ENCODE peak calls at places on chromosomes 3 and 15, in seven cellular contexts. U, X, Z, F, P, O and M are unnamed samples.

GRCh38 chr15:37885651-37886050 is 48.8 kb upstream of the TMCO5A start:
- DNase-seq in U (no peak), X (no peak), Z (no peak), F (no peak), P (no peak), O (no peak), M (no peak)

GRCh38 chr15:94015324-94015723 is 216.0 kb upstream of the MCTP2 start:
- DNase-seq in U (no peak), X (no peak), Z (no peak), F (no peak), P (no peak), O (no peak), M (no peak)

GRCh38 chr15:50940506-50940905 is 32.0 kb downstream of the AP4E1 start:
- DNase-seq in U (no peak), X (peak), Z (no peak), F (no peak), P (no peak), O (no peak), M (no peak)

GRCh38 chr3:149342413-149343340 is 9.2 kb upstream of the TM4SF18 start:
- DNase-seq in U (no peak), X (peak), Z (no peak), F (no peak), P (no peak), O (no peak), M (no peak)

GRCh38 chr15:48963524-48964113 is at the start of gene SHC4:
- DNase-seq in U (peak), X (peak), Z (peak), F (peak), P (no peak), O (peak), M (no peak)

GRCh38 chr3:60579734-60580133 is 671.5 kb downstream of the FHIT start:
- DNase-seq in U (no peak), X (peak), Z (peak), F (no peak), P (no peak), O (no peak), M (peak)

GRCh38 chr15:100120111-100120510 is 221.7 kb downstream of the ADAMTS17 start:
- DNase-seq in U (no peak), X (no peak), Z (no peak), F (no peak), P (no peak), O (no peak), M (no peak)

GRCh38 chr3:135837977-135838636 is 127.4 kb upstream of the PPP2R3A start:
- DNase-seq in U (no peak), X (no peak), Z (no peak), F (no peak), P (no peak), O (no peak), M (no peak)

GRCh38 chr3:84692261-84692660 is 266.5 kb upstream of the CADM2 start:
- DNase-seq in U (no peak), X (no peak), Z (no peak), F (no peak), P (no peak), O (no peak), M (no peak)

GRCh38 chr3:110016235-110016634 is 678.9 kb upstream of the DPPA4 start:
- DNase-seq in U (no peak), X (peak), Z (no peak), F (no peak), P (no peak), O (no peak), M (no peak)

GRCh38 chr3:125102470-125102869 is 46.7 kb upstream of the HEG1 start:
- DNase-seq in U (no peak), X (no peak), Z (no peak), F (no peak), P (no peak), O (no peak), M (no peak)

GRCh38 chr3:152405915-152406802 is 137.4 kb downstream of the MBNL1 start:
- DNase-seq in U (no peak), X (peak), Z (peak), F (no peak), P (no peak), O (no peak), M (peak)

GRCh38 chr15:35740761-35741160 is 194.8 kb upstream of the DPH6 start:
- DNase-seq in U (no peak), X (no peak), Z (peak), F (no peak), P (no peak), O (no peak), M (peak)

GRCh38 chr3:149784064-149784704 is 8.2 kb downstream of the ANKUB1 start:
- DNase-seq in U (no peak), X (no peak), Z (no peak), F (no peak), P (no peak), O (no peak), M (no peak)

GRCh38 chr3:160685144-160685766 is 8.3 kb downstream of the ARL14 start:
- DNase-seq in U (no peak), X (no peak), Z (no peak), F (no peak), P (no peak), O (no peak), M (no peak)

GRCh38 chr3:118828351-118828750 is 206.3 kb downstream of the IGSF11 start:
- DNase-seq in U (no peak), X (no peak), Z (no peak), F (no peak), P (no peak), O (no peak), M (no peak)

GRCh38 chr3:58588030-58588614 is 10.9 kb upstream of the FAM107A start:
- DNase-seq in U (peak), X (peak), Z (no peak), F (no peak), P (no peak), O (no peak), M (no peak)

GRCh38 chr15:79923068-79923514 is 26.3 kb upstream of the MTHFS start:
- DNase-seq in U (peak), X (peak), Z (no peak), F (peak), P (peak), O (peak), M (no peak)

GRCh38 chr3:170359178-170359704 is 1.7 kb downstream of the SKIL start:
- DNase-seq in U (no peak), X (no peak), Z (no peak), F (no peak), P (no peak), O (no peak), M (no peak)

GRCh38 chr3:181794036-181794790 is 82.5 kb downstream of the SOX2 start:
- DNase-seq in U (no peak), X (no peak), Z (no peak), F (no peak), P (no peak), O (no peak), M (no peak)

GRCh38 chr3:123629747-123630047 is 44.8 kb upstream of the HACD2 start:
- DNase-seq in U (no peak), X (no peak), Z (no peak), F (no peak), P (no peak), O (no peak), M (no peak)

GRCh38 chr15:78604420-78604819 is 16.4 kb downstream of the CHRNA3 start:
- DNase-seq in U (no peak), X (no peak), Z (no peak), F (no peak), P (no peak), O (no peak), M (no peak)

GRCh38 chr3:83934208-83935150 is 1024.3 kb upstream of the CADM2 start:
- DNase-seq in U (no peak), X (peak), Z (no peak), F (no peak), P (no peak), O (no peak), M (no peak)

GRCh38 chr3:30597131-30597768 is 9.2 kb upstream of the TGFBR2 start:
- DNase-seq in U (no peak), X (peak), Z (peak), F (no peak), P (no peak), O (no peak), M (peak)

GRCh38 chr15:63188247-63188936 is 1.0 kb upstream of the RAB8B start:
- DNase-seq in U (no peak), X (no peak), Z (no peak), F (no peak), P (no peak), O (no peak), M (no peak)

GRCh38 chr3:101544181-101544850 is 17.4 kb upstream of the TRMT10C start:
- DNase-seq in U (no peak), X (peak), Z (no peak), F (no peak), P (no peak), O (no peak), M (no peak)

GRCh38 chr15:98954411-98954810 is 53.2 kb downstream of the PGPEP1L start:
- DNase-seq in U (no peak), X (no peak), Z (peak), F (no peak), P (no peak), O (peak), M (peak)

GRCh38 chr15:62564889-62565288 is 399.8 kb upstream of the C2CD4B start:
- DNase-seq in U (no peak), X (no peak), Z (no peak), F (no peak), P (no peak), O (no peak), M (no peak)

GRCh38 chr15:66211670-66212455 is 41.7 kb downstream of the MEGF11 start:
- DNase-seq in U (no peak), X (no peak), Z (no peak), F (no peak), P (no peak), O (no peak), M (no peak)

GRCh38 chr3:3227670-3228069 is 48.2 kb upstream of the CRBN start:
- DNase-seq in U (no peak), X (no peak), Z (no peak), F (no peak), P (no peak), O (no peak), M (no peak)

GRCh38 chr3:69541059-69541471 is 155.2 kb upstream of the FRMD4B start:
- DNase-seq in U (no peak), X (peak), Z (no peak), F (no peak), P (no peak), O (no peak), M (no peak)

GRCh38 chr3:189834462-189834861 is 203.3 kb downstream of the TP63 start:
- DNase-seq in U (no peak), X (peak), Z (no peak), F (no peak), P (no peak), O (no peak), M (no peak)

DNA sequence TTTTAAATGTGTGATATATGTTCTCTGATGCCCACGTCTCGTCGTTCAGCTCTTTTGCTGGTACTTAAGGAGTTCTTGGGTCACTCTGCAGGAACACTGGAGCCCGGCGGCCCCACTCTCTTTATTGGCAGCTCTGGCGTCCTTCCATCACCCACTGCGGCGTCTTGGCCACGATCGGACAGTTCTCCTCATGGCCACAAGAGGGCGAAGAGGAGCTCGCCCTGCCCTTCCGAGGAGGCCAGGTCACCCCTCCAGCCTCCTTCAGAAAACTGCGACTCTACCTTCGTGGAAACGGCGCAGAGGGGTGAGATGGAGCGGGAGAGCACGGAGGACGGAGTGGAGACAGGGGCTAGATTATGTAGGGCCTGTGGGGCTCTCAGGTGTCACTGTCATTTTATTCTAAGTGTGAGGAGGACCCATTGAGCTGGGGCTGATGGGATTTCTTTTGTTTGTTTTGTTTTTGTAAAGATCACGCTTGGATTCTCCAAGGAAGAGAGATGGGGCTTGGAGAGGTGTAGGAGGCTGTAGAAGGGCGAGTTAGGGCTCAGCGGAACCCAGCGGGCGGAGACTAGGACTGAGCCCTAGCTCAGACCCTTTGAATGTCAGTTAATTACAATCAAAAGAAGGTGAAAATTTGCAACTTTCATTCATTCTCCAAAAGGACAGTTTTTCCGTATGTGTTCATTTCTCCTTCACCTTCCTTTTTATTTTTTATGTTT is 28.0 kb upstream of the GABRA5 start:
- DNase-seq in U (peak), X (no peak), Z (no peak), F (no peak), P (peak), O (peak), M (no peak)
- TF ChIP-seq CTCF in U (peak), X (no peak), Z (peak), F (peak), P (peak), O (no peak), M (no peak)

DNA sequence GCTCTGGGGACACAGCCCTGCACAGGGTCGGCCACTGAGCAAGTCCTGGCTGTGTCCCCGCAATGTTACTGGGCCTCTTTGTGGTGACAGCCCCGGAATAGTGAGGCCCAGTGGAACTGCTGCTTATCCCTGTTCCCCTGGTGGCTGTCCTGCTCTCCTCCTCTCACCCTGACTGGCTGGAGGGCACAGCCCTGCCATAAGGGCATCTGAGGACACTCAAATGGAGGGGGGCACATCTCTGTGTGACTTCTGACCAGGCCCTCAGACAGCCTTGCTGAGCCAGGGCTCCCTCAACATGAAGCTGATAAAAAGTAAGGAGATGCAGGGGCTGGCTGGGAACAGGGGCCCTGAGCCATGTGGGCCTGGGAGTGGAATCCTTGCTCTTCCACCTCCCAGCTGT is 127.4 kb upstream of the ATP2B2 start:
- DNase-seq in U (no peak), X (no peak), Z (no peak), F (no peak), P (no peak), O (no peak), M (no peak)
- TF ChIP-seq CTCF in U (no peak), X (no peak), Z (no peak), F (no peak), P (no peak), O (no peak), M (no peak)

DNA sequence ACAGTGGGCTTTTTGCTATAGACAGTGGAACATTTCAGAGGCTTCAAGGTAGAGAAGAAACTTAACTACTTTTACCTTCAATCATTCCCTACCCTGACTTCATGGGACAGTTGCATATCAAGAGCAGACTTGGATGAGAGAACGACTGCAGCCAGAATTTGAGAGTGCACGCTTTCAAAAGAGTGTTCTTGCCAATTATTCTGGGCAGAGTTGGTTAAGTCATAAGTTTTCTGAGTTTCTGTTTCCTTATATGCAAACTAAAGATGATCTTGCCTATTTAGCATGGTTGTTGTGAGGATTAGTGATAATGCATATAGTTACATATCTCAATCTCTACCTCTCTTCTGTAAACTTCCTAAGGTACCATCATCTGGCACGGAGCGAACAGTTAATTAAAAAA is 7.6 kb downstream of the SLC9A9 start:
- DNase-seq in U (no peak), X (no peak), Z (no peak), F (no peak), P (no peak), O (no peak), M (no peak)
- TF ChIP-seq CTCF in U (no peak), X (no peak), Z (no peak), F (no peak), P (no peak), O (no peak), M (no peak)

GRCh38 chr3:129022995-129023332 is 21.9 kb downstream of the EFCC1 start:
- DNase-seq in U (no peak), X (no peak), Z (no peak), F (no peak), P (no peak), O (no peak), M (no peak)

GRCh38 chr3:129023909-129024308 is 22.8 kb downstream of the EFCC1 start:
- DNase-seq in U (peak), X (peak), Z (no peak), F (no peak), P (peak), O (no peak), M (no peak)

GRCh38 chr3:129020691-129021090 is 19.6 kb downstream of the EFCC1 start:
- DNase-seq in U (no peak), X (no peak), Z (no peak), F (no peak), P (no peak), O (no peak), M (no peak)

GRCh38 chr3:129021140-129021551 is 20.0 kb downstream of the EFCC1 start:
- DNase-seq in U (no peak), X (no peak), Z (peak), F (no peak), P (no peak), O (no peak), M (no peak)

DNA sequence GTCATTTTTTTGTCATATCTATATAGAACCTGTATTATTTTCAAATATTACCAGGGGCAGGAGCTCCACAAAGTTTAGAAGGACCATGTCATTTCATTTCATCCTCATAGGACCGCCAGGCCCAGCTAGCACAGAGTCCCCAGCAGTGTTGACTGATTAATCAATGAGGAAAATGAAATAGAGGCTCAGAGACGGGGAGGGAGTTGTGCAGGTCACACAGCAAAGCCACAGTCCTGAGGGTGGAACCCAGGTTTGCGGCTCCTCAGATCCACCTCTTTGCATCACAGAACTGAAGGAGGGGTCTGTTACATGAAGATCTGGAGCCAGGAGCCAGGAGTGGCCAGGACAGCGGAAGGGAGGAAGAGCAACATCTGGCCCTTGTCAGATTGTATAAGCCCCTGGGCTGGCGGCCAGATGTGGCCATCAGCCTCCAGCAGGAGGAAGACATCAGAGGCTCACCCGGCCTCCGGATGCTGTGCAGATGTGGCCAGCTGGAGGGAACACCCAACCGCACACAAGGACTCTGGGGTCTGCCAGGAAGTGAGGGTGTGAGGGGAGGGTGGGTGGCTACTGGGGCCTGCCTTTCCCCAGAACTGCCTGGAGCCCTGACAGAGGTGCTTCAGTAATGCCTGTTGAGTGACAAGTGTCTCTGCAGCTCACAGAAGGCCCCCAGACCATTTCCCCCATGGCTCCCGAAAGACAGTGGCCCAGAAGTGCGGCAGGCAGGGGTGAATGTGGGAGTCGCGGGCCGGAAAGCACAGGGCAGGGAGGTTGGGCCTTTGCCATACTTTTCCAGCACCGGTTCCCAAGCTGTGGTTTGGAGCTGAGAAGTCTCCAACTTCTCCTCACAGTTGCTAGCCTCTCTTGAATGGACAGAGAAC is 21.2 kb downstream of the EFCC1 start:
- DNase-seq in U (peak), X (no peak), Z (peak), F (peak), P (no peak), O (peak), M (no peak)
- TF ChIP-seq CTCF in U (no peak), X (no peak), Z (no peak), F (no peak), P (no peak), O (no peak), M (no peak)

DNA sequence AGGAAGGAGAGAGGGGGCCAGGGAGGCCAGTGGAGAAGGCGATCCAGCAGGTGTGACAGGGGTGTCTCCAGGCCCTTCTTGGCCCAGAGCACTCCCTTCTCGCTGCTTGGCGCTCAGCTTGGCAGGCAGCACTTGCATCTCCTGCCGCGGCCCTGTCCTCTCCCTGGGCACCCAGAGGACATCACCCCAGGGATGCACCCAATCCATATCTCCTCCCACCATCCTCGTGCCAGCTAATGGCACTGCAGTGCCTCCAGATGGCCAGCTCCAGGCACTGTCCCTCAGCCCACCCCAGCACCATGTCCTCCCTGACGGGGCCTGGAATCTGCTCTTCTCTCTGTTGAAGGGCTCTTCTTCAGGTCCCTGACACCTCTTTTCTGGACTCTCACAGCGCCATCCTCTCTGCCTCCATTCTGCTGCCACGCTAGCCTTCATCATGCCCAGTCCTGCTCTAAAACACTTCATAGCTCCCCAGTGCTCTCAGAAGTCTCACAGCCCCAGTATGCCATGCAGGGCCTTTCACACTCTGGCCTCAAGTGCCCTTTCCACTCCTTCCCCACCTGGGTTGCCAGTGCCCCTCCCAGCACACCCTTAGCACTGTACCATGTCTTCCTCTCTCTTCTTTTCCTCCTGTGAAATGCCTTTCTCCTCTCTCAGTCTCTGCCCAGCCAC is 106.8 kb upstream of the SLC6A11 start:
- DNase-seq in U (no peak), X (no peak), Z (no peak), F (no peak), P (no peak), O (no peak), M (no peak)
- TF ChIP-seq CTCF in U (no peak), X (no peak), Z (no peak), F (no peak), P (no peak), O (no peak), M (no peak)

GRCh38 chr3:157871248-157871647 is 235.0 kb downstream of the SHOX2 start:
- DNase-seq in U (no peak), X (no peak), Z (no peak), F (no peak), P (no peak), O (no peak), M (no peak)

GRCh38 chr3:157868881-157869280 is 237.3 kb downstream of the SHOX2 start:
- DNase-seq in U (no peak), X (no peak), Z (no peak), F (no peak), P (no peak), O (no peak), M (no peak)

GRCh38 chr3:157871838-157872497 is 234.3 kb downstream of the SHOX2 start:
- DNase-seq in U (no peak), X (no peak), Z (no peak), F (no peak), P (no peak), O (no peak), M (no peak)

GRCh38 chr3:157876556-157876955 is 229.7 kb downstream of the SHOX2 start:
- DNase-seq in U (no peak), X (no peak), Z (no peak), F (no peak), P (no peak), O (no peak), M (no peak)

GRCh38 chr3:157872902-157873301 is 233.3 kb downstream of the SHOX2 start:
- DNase-seq in U (no peak), X (peak), Z (no peak), F (no peak), P (no peak), O (no peak), M (no peak)
- TF ChIP-seq CTCF in U (no peak), X (no peak), Z (no peak), F (no peak), P (no peak), O (no peak), M (no peak)

GRCh38 chr3:186487819-186488218 is 56.4 kb downstream of the CRYGS start:
- DNase-seq in U (no peak), X (peak), Z (no peak), F (no peak), P (no peak), O (no peak), M (no peak)
- TF ChIP-seq CTCF in U (no peak), X (no peak), Z (no peak), F (no peak), P (no peak), O (no peak), M (no peak)